ENCODE peak calls at places on chromosomes 13 and 19, in seven cellular contexts. One of them, this sample, is unnamed.
A peak's percentile ranks its signal among the peaks of the same experiment; 100 is the strongest.

GRCh38 chr13:20182231-20182846 is 10.4 kb downstream of the GJB2 start:
- DNase-seq in endodermal cell: peak; percentile 82
- DNase-seq in PC-3: peak; percentile 86
- DNase-seq in lower leg skin: peak; percentile 78
- DNase-seq in activated naive CD8-positive, alpha-beta T cell treated with anti-CD3 and anti-CD28 coated beads, Interleukin-2, amount 50 U/mL, for 24 hours: peak; percentile 42
- DNase-seq in B cell: peak; percentile 69
- DNase-seq in Calu3: peak; percentile 37
- DNase-seq in this sample: peak; percentile 55

GRCh38 chr13:111907341-111907880 is 159.5 kb upstream of the SOX1 start:
- DNase-seq in endodermal cell: peak; percentile 21
- DNase-seq in PC-3: no peak
- DNase-seq in lower leg skin: peak; percentile 58
- DNase-seq in activated naive CD8-positive, alpha-beta T cell treated with anti-CD3 and anti-CD28 coated beads, Interleukin-2, amount 50 U/mL, for 24 hours: no peak
- DNase-seq in B cell: no peak
- DNase-seq in Calu3: no peak
- DNase-seq in this sample: no peak

GRCh38 chr19:42201489-42202289 is 15.8 kb downstream of the DEDD2 start:
- DNase-seq in endodermal cell: no peak
- DNase-seq in PC-3: no peak
- DNase-seq in lower leg skin: peak; percentile 89
- DNase-seq in activated naive CD8-positive, alpha-beta T cell treated with anti-CD3 and anti-CD28 coated beads, Interleukin-2, amount 50 U/mL, for 24 hours: peak; percentile 61
- DNase-seq in B cell: peak; percentile 86
- DNase-seq in Calu3: no peak
- DNase-seq in this sample: no peak

GRCh38 chr19:19372656-19373416 is 32.6 kb upstream of the GATAD2A start:
- DNase-seq in endodermal cell: no peak
- DNase-seq in PC-3: peak; percentile 78
- DNase-seq in lower leg skin: no peak
- DNase-seq in activated naive CD8-positive, alpha-beta T cell treated with anti-CD3 and anti-CD28 coated beads, Interleukin-2, amount 50 U/mL, for 24 hours: peak; percentile 44
- DNase-seq in B cell: peak; percentile 62
- DNase-seq in Calu3: peak; percentile 46
- DNase-seq in this sample: peak; percentile 14

GRCh38 chr13:20363604-20364003 is 131.5 kb upstream of the GJB6 start:
- DNase-seq in endodermal cell: no peak
- DNase-seq in PC-3: no peak
- DNase-seq in lower leg skin: no peak
- DNase-seq in activated naive CD8-positive, alpha-beta T cell treated with anti-CD3 and anti-CD28 coated beads, Interleukin-2, amount 50 U/mL, for 24 hours: no peak
- DNase-seq in B cell: no peak
- DNase-seq in Calu3: no peak
- DNase-seq in this sample: no peak

GRCh38 chr19:7636691-7637373 is at the start of gene STXBP2:
- DNase-seq in endodermal cell: peak; percentile 96
- DNase-seq in PC-3: peak; percentile 89
- DNase-seq in lower leg skin: peak; percentile 95
- DNase-seq in activated naive CD8-positive, alpha-beta T cell treated with anti-CD3 and anti-CD28 coated beads, Interleukin-2, amount 50 U/mL, for 24 hours: peak; percentile 93
- DNase-seq in B cell: peak; percentile 92
- DNase-seq in Calu3: peak; percentile 88
- DNase-seq in this sample: peak; percentile 9

GRCh38 chr13:99442273-99442895 is 58.9 kb upstream of the TM9SF2 start:
- DNase-seq in endodermal cell: peak; percentile 74
- DNase-seq in PC-3: peak; percentile 64
- DNase-seq in lower leg skin: no peak
- DNase-seq in activated naive CD8-positive, alpha-beta T cell treated with anti-CD3 and anti-CD28 coated beads, Interleukin-2, amount 50 U/mL, for 24 hours: peak; percentile 50
- DNase-seq in B cell: peak; percentile 69
- DNase-seq in Calu3: no peak
- DNase-seq in this sample: peak; percentile 49

GRCh38 chr13:22915442-22916082 is 265.2 kb upstream of the SGCG start:
- DNase-seq in endodermal cell: peak; percentile 95
- DNase-seq in PC-3: no peak
- DNase-seq in lower leg skin: no peak
- DNase-seq in activated naive CD8-positive, alpha-beta T cell treated with anti-CD3 and anti-CD28 coated beads, Interleukin-2, amount 50 U/mL, for 24 hours: no peak
- DNase-seq in B cell: no peak
- DNase-seq in Calu3: peak; percentile 13
- DNase-seq in this sample: no peak

GRCh38 chr13:90430127-90430526 is 917.4 kb upstream of the MIR17HG start:
- DNase-seq in endodermal cell: no peak
- DNase-seq in PC-3: no peak
- DNase-seq in lower leg skin: no peak
- DNase-seq in activated naive CD8-positive, alpha-beta T cell treated with anti-CD3 and anti-CD28 coated beads, Interleukin-2, amount 50 U/mL, for 24 hours: no peak
- DNase-seq in B cell: no peak
- DNase-seq in Calu3: no peak
- DNase-seq in this sample: no peak

This sample was measured in SHP77 treated with DMSO at 0.1 percent for 48 hours.